ENCODE peak calls at places on chromosomes 11 and 22, in six cellular contexts. L, E, R, Y, D and Q are unnamed samples.

GRCh38 chr11:115535781-115536180 is 31.6 kb upstream of the CADM1 start:
- DNase-seq in Y (no peak), R (no peak), L (no peak), E (no peak), D (no peak), Q (no peak)

GRCh38 chr11:128669491-128669890 is 24.4 kb upstream of the FLI1 start:
- DNase-seq in D (no peak), L (no peak), Y (no peak), R (no peak), E (no peak), Q (no peak)

GRCh38 chr11:103364687-103365086 is 255.5 kb downstream of the DYNC2H1 start:
- DNase-seq in E (no peak), Y (no peak), D (no peak), R (peak), L (no peak), Q (no peak)

GRCh38 chr11:17750013-17750816 is 15.6 kb downstream of the KCNC1 start:
- DNase-seq in Y (no peak), E (no peak), L (no peak), R (no peak), D (no peak), Q (no peak)

GRCh38 chr11:128868851-128869671 is 2.0 kb upstream of the KCNJ1 start:
- DNase-seq in L (no peak), E (no peak), D (no peak), R (no peak), Y (no peak), Q (no peak)

GRCh38 chr11:27184458-27185312 is 144.1 kb downstream of the BBOX1 start:
- DNase-seq in L (no peak), Y (no peak), D (no peak), R (no peak), E (no peak), Q (no peak)

GRCh38 chr11:86164106-86164505 is 80.4 kb upstream of the EED start:
- DNase-seq in R (no peak), Y (no peak), D (no peak), E (no peak), L (no peak), Q (no peak)

GRCh38 chr11:113137735-113138529 is 176.5 kb upstream of the TTC12 start:
- DNase-seq in E (no peak), Y (no peak), R (no peak), D (no peak), L (no peak), Q (no peak)

GRCh38 chr11:85955531-85955930 is 100.3 kb downstream of the CCDC83 start:
- DNase-seq in R (no peak), Y (peak), E (peak), D (no peak), L (no peak), Q (no peak)

GRCh38 chr22:20105456-20106204 is 10.3 kb upstream of the RANBP1 start:
- DNase-seq in L (no peak), Y (no peak), D (no peak), E (no peak), R (no peak), Q (no peak)

GRCh38 chr11:35927730-35928129 is 16.1 kb upstream of the LDLRAD3 start:
- DNase-seq in Y (no peak), L (peak), D (peak), E (peak), R (peak), Q (no peak)

GRCh38 chr11:47327949-47328348 is 24.6 kb downstream of the MYBPC3 start:
- DNase-seq in L (no peak), Y (no peak), E (no peak), R (no peak), D (no peak), Q (no peak)

GRCh38 chr11:102268985-102269470 is 48.3 kb upstream of the BIRC3 start:
- DNase-seq in Y (no peak), E (no peak), D (no peak), L (no peak), R (no peak), Q (no peak)

GRCh38 chr22:48896766-48897637 is 930.7 kb downstream of the BRD1 start:
- DNase-seq in E (no peak), D (no peak), L (no peak), R (no peak), Y (no peak), Q (no peak)

GRCh38 chr22:44698531-44699421 is 3.2 kb upstream of the PRR5 start:
- DNase-seq in L (peak), Y (peak), R (no peak), D (no peak), E (peak), Q (no peak)

GRCh38 chr22:28802595-28803087 is 2.3 kb upstream of the XBP1 start:
- DNase-seq in E (no peak), R (no peak), Y (no peak), D (no peak), L (no peak), Q (peak)

GRCh38 chr11:64810891-64811272 is 531 bp upstream of the MEN1 start:
- DNase-seq in E (no peak), R (peak), Y (no peak), L (peak), D (no peak), Q (peak)

GRCh38 chr11:110478410-110478809 is 48.7 kb downstream of the FDX1 start:
- DNase-seq in Y (no peak), L (no peak), R (peak), D (no peak), E (no peak), Q (no peak)

GRCh38 chr22:37165066-37165465 is 15.3 kb upstream of the IL2RB start:
- DNase-seq in E (no peak), R (no peak), Y (no peak), D (no peak), L (no peak), Q (no peak)

DNA sequence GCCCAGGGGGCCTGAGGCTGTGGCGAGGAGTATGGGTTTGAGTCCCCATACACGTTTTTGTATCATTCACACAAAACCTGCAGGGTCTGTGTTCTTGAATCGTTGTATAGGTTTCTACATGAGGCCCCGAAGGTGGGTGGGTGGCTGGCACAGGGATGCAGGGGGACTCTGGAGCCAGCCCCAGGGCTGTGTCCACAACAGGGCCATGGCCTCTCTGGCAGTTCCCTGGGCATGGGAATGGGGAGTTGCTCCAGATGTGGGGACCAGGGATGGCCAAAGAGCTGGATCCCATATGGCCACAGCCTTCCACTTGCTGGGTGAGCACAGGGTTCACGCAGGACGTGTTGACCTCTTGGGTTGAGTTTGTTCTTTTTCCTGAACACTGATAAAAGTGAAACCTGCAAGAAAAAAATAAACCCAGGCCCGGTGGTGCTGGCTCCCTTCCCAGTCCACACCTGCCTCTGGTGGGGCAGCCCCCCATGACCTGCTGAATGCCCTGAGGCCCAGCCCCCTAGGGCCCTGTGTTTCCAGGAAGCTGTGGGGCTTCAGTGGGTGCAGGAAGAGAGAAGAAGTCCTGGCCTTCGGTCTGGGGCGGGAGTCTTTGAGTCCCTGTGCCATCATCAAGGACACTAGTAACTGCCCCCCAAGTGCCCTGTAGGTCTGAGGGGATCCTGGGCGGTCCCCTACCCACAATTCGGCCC is 16.1 kb downstream of the MYRF start:
- DNase-seq in D (no peak), L (no peak), E (no peak), Y (no peak), R (no peak), Q (no peak)
- H3K4me3 ChIP-seq in D (no peak), L (no peak), E (no peak), Y (no peak), R (no peak), Q (no peak)

GRCh38 chr11:1930448-1930802 is 10.9 kb downstream of the TNNT3 start:
- DNase-seq in E (no peak), R (no peak), Y (no peak), D (no peak), L (no peak), Q (no peak)

GRCh38 chr11:1928038-1928890 is 8.8 kb downstream of the TNNT3 start:
- DNase-seq in L (no peak), D (no peak), E (no peak), R (no peak), Y (no peak), Q (no peak)

GRCh38 chr11:1928891-1929541 is 9.5 kb downstream of the TNNT3 start:
- DNase-seq in D (no peak), E (no peak), Y (no peak), L (no peak), R (no peak), Q (no peak)

GRCh38 chr11:1931326-1931725 is 11.8 kb downstream of the TNNT3 start:
- DNase-seq in L (no peak), R (no peak), E (peak), D (no peak), Y (no peak), Q (no peak)

DNA sequence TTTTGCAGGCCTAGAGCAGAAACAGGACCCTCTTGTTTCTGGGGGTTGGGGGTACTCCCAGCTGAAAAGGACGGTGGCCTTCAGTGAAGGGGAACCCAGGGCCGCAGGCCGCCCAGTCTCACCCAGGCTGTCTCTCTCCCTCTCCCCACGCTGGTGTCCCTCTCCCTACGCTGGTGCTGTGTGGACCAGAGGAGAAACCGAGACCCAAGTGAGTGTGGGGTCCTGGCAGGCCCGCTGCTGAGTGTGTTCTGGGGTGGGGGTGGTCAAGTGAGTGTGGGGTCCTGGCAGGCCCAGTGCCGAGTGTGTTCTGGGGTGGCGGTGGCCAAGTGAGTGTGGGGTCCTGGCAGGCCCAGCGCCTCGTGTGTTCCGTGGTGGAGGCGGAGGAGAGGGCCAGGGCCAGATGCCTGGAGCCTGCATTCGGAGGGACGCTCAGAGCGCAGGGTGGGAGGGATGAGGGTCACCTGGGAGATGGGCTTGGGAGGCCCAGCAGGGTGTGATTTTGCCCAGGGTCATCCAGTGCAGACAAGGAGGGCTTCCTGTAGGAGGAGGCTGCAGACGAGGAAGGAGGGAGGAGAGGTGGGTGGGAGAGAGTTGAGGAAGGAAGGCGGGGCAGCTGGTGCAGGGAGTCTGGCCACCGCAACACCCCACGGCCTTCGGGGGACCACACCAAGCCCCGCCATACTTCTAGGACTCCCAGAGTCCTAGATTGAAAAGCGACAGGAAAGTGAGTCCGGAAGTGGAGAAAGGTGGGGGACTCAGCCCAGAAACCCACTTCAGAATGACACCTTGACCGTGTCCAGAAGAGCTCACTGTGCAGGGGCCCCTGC is 10.3 kb downstream of the TNNT3 start:
- DNase-seq in D (no peak), E (no peak), L (no peak), R (no peak), Y (no peak), Q (no peak)
- TF ChIP-seq CTCF in D (no peak), E (no peak), L (no peak), R (no peak), Y (no peak), Q (no peak)

GRCh38 chr22:40310081-40310770 is 36.1 kb upstream of the ADSL start:
- DNase-seq in L (peak), R (peak), D (no peak), Y (peak), E (peak), Q (no peak)
- H3K4me3 ChIP-seq in L (no peak), R (no peak), D (no peak), Y (peak), E (no peak), Q (no peak)

GRCh38 chr11:104531894-104532293 is 366.4 kb downstream of the CASP12 start:
- DNase-seq in Y (no peak), R (no peak), E (no peak), D (no peak), L (no peak), Q (no peak)

GRCh38 chr11:104534268-104534667 is 364.0 kb downstream of the CASP12 start:
- DNase-seq in Y (no peak), E (peak), L (no peak), D (no peak), R (no peak), Q (no peak)

GRCh38 chr11:104529916-104530315 is 366.0 kb upstream of the PDGFD start:
- DNase-seq in R (no peak), D (no peak), L (no peak), Y (no peak), E (no peak), Q (no peak)

GRCh38 chr11:104529213-104529612 is 365.3 kb upstream of the PDGFD start:
- DNase-seq in D (no peak), E (no peak), R (no peak), L (no peak), Y (no peak), Q (no peak)

GRCh38 chr11:104531075-104531474 is 367.1 kb upstream of the PDGFD start:
- DNase-seq in Y (no peak), D (no peak), L (no peak), R (no peak), E (no peak), Q (no peak)
- TF ChIP-seq CTCF in Y (no peak), D (peak), L (no peak), R (no peak), E (no peak), Q (peak)

GRCh38 chr11:117881217-117881616 is 4.8 kb upstream of the FXYD6 start:
- DNase-seq in L (no peak), D (no peak), E (no peak), R (no peak), Y (no peak), Q (no peak)

GRCh38 chr11:117879516-117880480 is 3.3 kb upstream of the FXYD6 start:
- DNase-seq in Y (no peak), E (no peak), L (no peak), D (no peak), R (no peak), Q (no peak)

GRCh38 chr11:117883063-117883462 is 6.6 kb upstream of the FXYD6 start:
- DNase-seq in L (no peak), R (no peak), E (no peak), D (no peak), Y (no peak), Q (no peak)

GRCh38 chr11:117884994-117885393 is 8.5 kb upstream of the FXYD6 start:
- DNase-seq in R (no peak), L (no peak), D (no peak), Y (peak), E (no peak), Q (no peak)

DNA sequence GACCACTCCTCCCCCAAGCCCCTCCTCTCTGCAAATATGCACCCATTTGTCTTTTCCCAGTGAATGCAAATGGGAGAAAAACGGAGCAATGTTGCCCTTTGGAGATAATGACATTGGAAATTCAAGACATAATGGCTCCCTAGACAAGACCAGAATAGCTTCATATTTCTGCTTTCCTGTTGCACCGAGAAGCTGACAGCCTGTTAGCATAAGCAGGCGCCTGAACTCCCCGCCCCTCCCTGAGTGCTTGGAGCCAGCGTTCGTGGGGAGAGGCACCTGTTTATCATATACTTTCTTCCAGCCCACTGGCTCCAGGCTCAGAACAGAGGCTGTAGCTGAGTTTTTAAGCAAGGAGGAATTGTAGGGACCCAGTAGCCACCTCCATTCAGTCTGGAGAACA is 6.1 kb upstream of the FXYD6 start:
- DNase-seq in D (no peak), E (no peak), R (no peak), L (no peak), Y (no peak), Q (no peak)
- H3K4me3 ChIP-seq in D (no peak), E (no peak), R (no peak), L (no peak), Y (no peak), Q (no peak)